ENCODE peak calls at places on chromosomes 13 and 19, in eight cellular contexts. G is SK-N-SH, K is astrocyte, I is H1, H is OCI-LY7, L is fibroblast of lung, O is IMR-90, Z is A549. Q is an unnamed sample.

GRCh38 chr19:14342809-14343208 is 38.4 kb upstream of the ADGRE5 start:
- DNase-seq in Z (no peak), H (no peak), G (no peak), L (no peak), K (no peak), I (no peak), O (no peak), Q (no peak)

GRCh38 chr13:72639377-72639776 is 88.1 kb downstream of the MZT1 start:
- DNase-seq in L (no peak), Z (no peak), K (no peak), G (no peak), I (no peak), O (no peak), H (no peak), Q (no peak)

GRCh38 chr13:50950808-50951207 is 41.2 kb downstream of the RNASEH2B start:
- DNase-seq in G (no peak), H (no peak), K (peak), O (no peak), Z (no peak), I (no peak), L (peak), Q (no peak)

GRCh38 chr13:44331912-44332840 is 41.4 kb upstream of the SERP2 start:
- DNase-seq in O (peak), H (no peak), Z (no peak), L (peak), G (peak), K (peak), I (no peak), Q (peak)

GRCh38 chr13:31755803-31756212 is 16.5 kb downstream of the RXFP2 start:
- DNase-seq in L (peak), I (no peak), K (peak), Z (no peak), H (no peak), G (no peak), O (peak), Q (no peak)

GRCh38 chr13:77892491-77892890 is 26.1 kb downstream of the EDNRB start:
- DNase-seq in G (no peak), H (no peak), K (no peak), I (no peak), Z (no peak), O (no peak), L (no peak), Q (no peak)

GRCh38 chr13:39536906-39537305 is 66.1 kb downstream of the LHFPL6 start:
- DNase-seq in I (no peak), K (peak), O (no peak), L (peak), G (no peak), Z (no peak), H (no peak), Q (peak)

GRCh38 chr13:77494226-77494625 is 41.3 kb upstream of the SCEL start:
- DNase-seq in H (no peak), O (no peak), I (no peak), K (no peak), G (no peak), Z (no peak), L (no peak), Q (no peak)

GRCh38 chr13:35164324-35164932 is 222.4 kb downstream of the NBEA start:
- DNase-seq in Z (peak), G (peak), H (peak), L (peak), I (no peak), O (peak), K (peak), Q (peak)

GRCh38 chr13:75855216-75855615 is 219.1 kb downstream of the LMO7 start:
- DNase-seq in I (no peak), O (no peak), G (no peak), Z (no peak), H (no peak), L (no peak), K (no peak), Q (no peak)

GRCh38 chr13:48533986-48534600 is 1.2 kb upstream of the RCBTB2 start:
- DNase-seq in G (no peak), O (no peak), K (no peak), Z (no peak), I (no peak), H (no peak), L (no peak), Q (no peak)
- H3K4me2 ChIP-seq in G (no peak), O (no peak), K (no peak), Z (no peak), I (peak), H (peak), L (no peak), Q (peak)

DNA sequence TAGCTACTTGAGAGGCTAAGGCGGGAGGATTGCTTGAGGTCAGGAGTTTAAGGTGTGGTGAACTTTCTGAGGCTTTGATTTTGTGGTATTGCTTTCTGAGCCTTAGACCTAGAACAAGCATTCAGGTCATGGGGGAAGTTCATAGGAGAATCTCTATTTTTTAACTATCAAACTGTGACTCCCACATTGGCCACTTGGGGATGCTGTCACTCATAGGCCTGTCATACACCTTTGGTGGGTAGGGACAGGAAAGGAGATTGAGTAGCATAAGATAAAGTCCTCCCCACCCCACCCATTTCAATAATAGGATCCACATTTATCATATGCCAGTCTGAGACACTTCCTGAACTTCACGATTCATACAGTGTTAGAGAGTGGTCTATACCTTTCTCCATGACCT is 41.9 kb upstream of the PSG2 start:
- DNase-seq in I (no peak), H (no peak), O (no peak), L (no peak), Z (no peak), G (no peak), K (no peak), Q (no peak)
- TF ChIP-seq CTCF in I (no peak), H (peak), O (peak), L (no peak), Z (no peak), G (peak), K (no peak), Q (no peak)

DNA sequence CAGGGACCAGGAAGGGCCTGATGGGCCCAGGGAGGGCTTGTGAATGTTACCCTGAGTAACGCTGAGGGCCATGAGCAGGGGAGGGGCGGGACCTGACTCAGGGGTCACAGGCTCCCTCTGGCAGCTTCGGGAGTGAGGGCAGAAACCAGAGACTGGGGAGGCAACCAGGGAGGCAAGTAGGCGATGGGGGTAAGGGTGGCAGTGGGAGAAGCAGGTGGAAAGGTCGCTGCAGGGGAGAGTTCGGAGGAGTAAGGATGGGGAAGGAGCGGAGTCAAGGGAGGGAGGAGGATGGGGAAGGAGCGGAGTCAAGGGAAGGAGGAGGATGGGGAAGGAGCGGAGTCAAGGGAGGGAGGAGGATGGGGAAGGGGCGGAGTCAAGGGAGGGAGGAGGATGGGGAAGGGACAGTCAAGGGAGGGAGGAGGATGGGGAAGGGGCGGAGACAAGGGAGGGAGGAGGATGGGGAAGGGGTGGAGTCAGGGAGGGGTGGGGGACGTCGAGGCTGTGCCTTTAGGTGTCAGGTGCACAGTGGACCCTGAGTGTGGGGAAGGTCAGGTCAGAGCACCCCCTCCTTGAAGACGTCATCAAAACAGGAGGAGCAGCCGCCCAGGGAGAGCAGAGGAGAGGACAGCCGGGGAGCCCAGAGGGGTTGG is 15.5 kb upstream of the B3GNT3 start:
- DNase-seq in G (peak), L (peak), O (peak), Z (peak), K (peak), H (no peak), I (peak), Q (peak)
- H3K4me2 ChIP-seq in G (no peak), L (no peak), O (no peak), Z (peak), K (peak), H (no peak), I (peak), Q (peak)

DNA sequence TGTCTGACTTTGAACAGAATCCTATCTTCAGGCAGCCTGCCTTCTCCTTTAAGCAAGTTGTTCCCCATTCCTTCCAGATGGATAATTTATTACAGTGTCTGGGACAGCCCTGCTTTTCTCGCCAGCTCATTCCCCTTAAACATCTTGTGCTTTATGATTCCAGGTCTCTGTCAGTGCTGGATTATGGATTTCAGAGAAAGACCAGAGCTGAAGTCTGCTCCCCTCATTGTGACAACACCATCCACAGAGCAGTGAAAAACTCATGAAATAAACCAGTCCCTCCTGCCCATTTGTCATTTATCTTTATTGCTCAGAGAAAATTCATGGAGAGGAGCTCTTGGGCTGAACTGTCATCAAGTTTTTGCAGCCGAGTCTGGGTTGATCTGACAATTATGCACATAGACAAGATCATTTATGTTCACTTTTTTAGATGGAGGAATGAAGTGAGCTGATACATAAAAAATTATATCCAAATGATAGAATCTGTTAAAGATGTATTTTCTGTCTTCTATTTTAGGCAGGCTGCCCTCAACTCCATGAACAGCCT is 92.8 kb upstream of the GPR12 start:
- DNase-seq in G (peak), K (no peak), H (no peak), L (no peak), O (no peak), Z (no peak), I (no peak), Q (peak)
- TF ChIP-seq CTCF in G (no peak), K (no peak), H (no peak), L (no peak), O (no peak), Z (no peak), I (no peak), Q (no peak)

DNA sequence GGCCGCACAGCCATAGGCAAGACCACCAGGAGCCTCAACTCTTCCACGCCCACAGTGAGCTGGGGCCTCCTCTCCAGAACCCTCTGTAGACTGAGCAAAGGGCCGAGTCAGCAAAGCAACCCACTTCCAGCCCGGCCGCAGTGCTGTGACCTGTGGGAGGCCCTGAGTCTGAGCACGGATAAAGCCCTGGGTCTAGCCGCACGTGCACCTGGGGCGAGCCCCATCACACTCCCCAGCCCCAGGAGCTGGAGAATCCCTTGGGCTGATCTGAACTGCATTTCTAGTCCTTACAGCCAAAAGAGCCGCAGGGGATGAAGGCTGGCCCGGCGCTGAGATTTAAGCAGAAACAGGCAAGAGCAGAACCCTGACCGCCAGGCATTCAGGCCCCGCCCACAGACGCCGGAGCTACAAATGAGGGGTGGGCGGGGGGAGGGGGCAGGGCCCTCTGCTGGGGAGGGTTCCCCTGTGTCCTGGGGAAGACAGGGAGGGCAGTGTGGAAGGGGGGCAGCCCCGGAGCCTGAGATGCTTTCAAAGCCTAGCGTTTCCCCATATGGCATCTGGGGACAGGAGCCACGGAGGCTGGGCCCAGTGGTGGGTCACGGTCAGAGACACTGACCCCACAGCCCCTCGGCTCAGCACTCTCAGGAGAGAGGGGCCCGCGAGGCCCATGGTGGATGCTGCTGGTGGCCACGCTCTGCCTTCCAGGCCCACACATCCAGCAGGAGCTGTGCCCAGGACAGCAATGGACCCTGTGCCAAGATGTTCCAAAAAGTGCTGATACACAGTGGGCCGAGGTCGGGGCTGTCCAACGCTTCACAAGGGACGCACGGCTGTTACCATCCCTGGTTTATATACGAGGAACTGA is 4.9 kb downstream of the TMEM259 start:
- DNase-seq in O (no peak), K (no peak), H (no peak), Z (no peak), L (no peak), G (no peak), I (peak), Q (no peak)
- H3K4me2 ChIP-seq in O (peak), K (peak), H (no peak), Z (peak), L (no peak), G (no peak), I (peak), Q (peak)

GRCh38 chr13:46289260-46289955 is 77.7 kb downstream of the LRRC63 start:
- DNase-seq in H (no peak), Z (no peak), K (no peak), G (no peak), O (no peak), I (no peak), L (no peak), Q (no peak)
- TF ChIP-seq CTCF in H (peak), Z (no peak), K (no peak), G (no peak), O (no peak), I (no peak), L (no peak), Q (no peak)

DNA sequence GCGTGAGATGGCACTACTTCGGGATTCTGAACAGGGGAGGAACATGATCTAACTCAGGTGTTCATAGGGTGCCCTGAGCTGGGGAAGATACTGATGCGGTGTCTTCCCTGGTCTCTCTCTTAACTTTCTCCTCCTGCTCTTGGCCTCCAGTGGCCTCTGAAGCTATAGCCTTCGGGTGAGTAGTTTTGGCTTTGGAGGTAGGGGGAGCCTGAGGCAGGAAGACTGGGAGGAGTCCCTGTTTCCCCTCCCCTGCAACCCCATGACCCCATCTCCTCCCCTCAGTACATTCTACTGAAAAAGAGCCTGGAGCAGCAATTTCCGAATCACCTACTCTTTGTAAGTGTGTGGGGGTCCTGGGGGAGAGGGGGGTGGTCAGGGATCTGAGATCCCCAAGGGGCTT is 3.5 kb downstream of the SELENOV start:
- DNase-seq in I (no peak), H (no peak), L (no peak), K (no peak), Z (no peak), O (no peak), G (no peak), Q (no peak)
- H3K4me2 ChIP-seq in I (peak), H (no peak), L (no peak), K (no peak), Z (no peak), O (no peak), G (no peak), Q (no peak)